ENCODE peak calls at places on chromosomes 7 and 10, in six cellular contexts. R is central memory CD4-positive, alpha-beta T cell; J is cerebellum; E is mucosa of gallbladder; F is osteocyte; V is sciatic nerve. S is an unnamed sample.
A peak's percentile ranks its signal among the peaks of the same experiment; 100 is the strongest.

GRCh38 chr7:122064971-122065370 is 79.1 kb downstream of the AASS start:
- DNase-seq in V (no peak), F (no peak), E (no peak), R (no peak), J (no peak), S (no peak)

GRCh38 chr7:117818241-117818640 is 55.0 kb downstream of the CTTNBP2 start:
- DNase-seq in R (no peak), V (no peak), J (no peak), F (no peak), E (no peak), S (no peak)

GRCh38 chr7:64876792-64877713 is 26.0 kb upstream of the ZNF273 start:
- DNase-seq in R (peak; percentile 65), E (peak; percentile 48), J (peak; percentile 91), V (no peak), F (peak; percentile 82), S (no peak)

GRCh38 chr10:131710142-131710861 is 190.5 kb upstream of the PPP2R2D start:
- DNase-seq in R (no peak), F (no peak), J (no peak), E (no peak), V (no peak), S (no peak)

GRCh38 chr7:158062661-158063060 is 525.0 kb downstream of the PTPRN2 start:
- DNase-seq in F (no peak), E (no peak), J (no peak), V (no peak), R (no peak), S (no peak)

GRCh38 chr10:130553846-130554245 is 417.7 kb downstream of the GLRX3 start:
- DNase-seq in J (no peak), R (no peak), F (no peak), V (no peak), E (no peak), S (no peak)

GRCh38 chr7:3695602-3696001 is 394.6 kb downstream of the SDK1 start:
- DNase-seq in V (no peak), E (no peak), F (no peak), J (no peak), R (no peak), S (no peak)

GRCh38 chr7:87480386-87480785 is 4.9 kb upstream of the ABCB4 start:
- DNase-seq in R (no peak), J (no peak), V (no peak), E (no peak), F (no peak), S (peak; percentile 28)

GRCh38 chr10:69957516-69958231 is 95.0 kb upstream of the MACROH2A2 start:
- DNase-seq in F (no peak), R (no peak), E (no peak), V (peak; percentile 41), J (no peak), S (no peak)

GRCh38 chr7:157581740-157582139 is 244.9 kb downstream of the DNAJB6 start:
- DNase-seq in V (peak; percentile 33), E (no peak), F (no peak), J (no peak), R (no peak), S (no peak)

GRCh38 chr10:76141376-76141775 is 710.0 kb downstream of the LRMDA start:
- DNase-seq in E (no peak), R (no peak), V (no peak), J (no peak), F (no peak), S (no peak)

GRCh38 chr7:123797673-123798526 is 47.1 kb upstream of the HYAL4 start:
- DNase-seq in J (no peak), R (no peak), V (no peak), F (no peak), E (no peak), S (peak; percentile 72)

GRCh38 chr10:131461093-131461492 is 149.6 kb upstream of the TCERG1L start:
- DNase-seq in E (no peak), R (no peak), F (peak; percentile 68), V (no peak), J (no peak), S (no peak)

GRCh38 chr10:86229378-86229777 is 137.2 kb downstream of the GRID1 start:
- DNase-seq in F (no peak), J (no peak), R (no peak), V (no peak), E (no peak), S (no peak)

GRCh38 chr7:88318196-88318595 is 11.5 kb upstream of the STEAP4 start:
- DNase-seq in F (no peak), J (no peak), V (no peak), R (no peak), E (no peak), S (no peak)

GRCh38 chr7:134778941-134779740 is at the start of gene CALD1:
- DNase-seq in R (no peak), E (peak; percentile 79), V (peak; percentile 72), F (peak; percentile 92), J (peak; percentile 50), S (peak; percentile 98)

GRCh38 chr10:35300063-35300699 is 36.1 kb upstream of the CCNY start:
- DNase-seq in F (peak; percentile 71), E (no peak), V (peak; percentile 63), J (no peak), R (no peak), S (peak; percentile 92)

GRCh38 chr7:199465-200249 is 7.3 kb downstream of the FAM20C start:
- DNase-seq in R (no peak), V (no peak), E (no peak), J (no peak), F (no peak), S (no peak)

GRCh38 chr7:141094336-141095070 is 20.6 kb downstream of the TMEM178B start:
- DNase-seq in V (no peak), R (no peak), E (no peak), F (no peak), J (peak; percentile 19), S (no peak)

GRCh38 chr10:103295391-103296044 is 18.6 kb downstream of the INA start:
- DNase-seq in J (no peak), R (no peak), V (no peak), E (no peak), F (no peak), S (peak; percentile 78)

S was measured in ELR.